ENCODE peak calls at places on chromosomes 11 and 22, in five cellular contexts. One of them, this sample, is unnamed.

GRCh38 chr11:133903875-133904817 is 52.6 kb downstream of the IGSF9B start:
- DNase-seq in activated naive CD4-positive, alpha-beta T cell treated with anti-CD3 and anti-CD28 coated beads for 36 hours: no peak
- DNase-seq in stimulated activated naive B cell treated with anti-CD40 and anti-IgM and Interleukin-4, amounts not matched to agents 10 μg/mL and 1 μg/mL and 100 μg/mL, for 72 hours: no peak
- DNase-seq in GM13976: no peak
- DNase-seq in kidney: no peak
- DNase-seq in this sample: no peak

GRCh38 chr11:104134760-104135159 is 29.2 kb downstream of the PDGFD start:
- DNase-seq in stimulated activated naive B cell treated with anti-CD40 and anti-IgM and Interleukin-4, amounts not matched to agents 10 μg/mL and 1 μg/mL and 100 μg/mL, for 72 hours: no peak
- DNase-seq in GM13976: no peak
- DNase-seq in activated naive CD4-positive, alpha-beta T cell treated with anti-CD3 and anti-CD28 coated beads for 36 hours: no peak
- DNase-seq in kidney: no peak
- DNase-seq in this sample: peak; percentile 15

GRCh38 chr11:7605544-7605943 is 67.8 kb downstream of the CYB5R2 start:
- DNase-seq in activated naive CD4-positive, alpha-beta T cell treated with anti-CD3 and anti-CD28 coated beads for 36 hours: no peak
- DNase-seq in kidney: no peak
- DNase-seq in GM13976: no peak
- DNase-seq in stimulated activated naive B cell treated with anti-CD40 and anti-IgM and Interleukin-4, amounts not matched to agents 10 μg/mL and 1 μg/mL and 100 μg/mL, for 72 hours: no peak
- DNase-seq in this sample: no peak

GRCh38 chr11:116379185-116379828 is 393.5 kb downstream of the BUD13 start:
- DNase-seq in GM13976: no peak
- DNase-seq in stimulated activated naive B cell treated with anti-CD40 and anti-IgM and Interleukin-4, amounts not matched to agents 10 μg/mL and 1 μg/mL and 100 μg/mL, for 72 hours: no peak
- DNase-seq in activated naive CD4-positive, alpha-beta T cell treated with anti-CD3 and anti-CD28 coated beads for 36 hours: peak; percentile 36
- DNase-seq in kidney: no peak
- DNase-seq in this sample: no peak

GRCh38 chr22:30730351-30730750 is 35.7 kb downstream of the OSBP2 start:
- DNase-seq in GM13976: no peak
- DNase-seq in stimulated activated naive B cell treated with anti-CD40 and anti-IgM and Interleukin-4, amounts not matched to agents 10 μg/mL and 1 μg/mL and 100 μg/mL, for 72 hours: no peak
- DNase-seq in kidney: no peak
- DNase-seq in activated naive CD4-positive, alpha-beta T cell treated with anti-CD3 and anti-CD28 coated beads for 36 hours: no peak
- DNase-seq in this sample: no peak

GRCh38 chr22:49181942-49182341 is 645.7 kb downstream of the BRD1 start:
- DNase-seq in GM13976: no peak
- DNase-seq in activated naive CD4-positive, alpha-beta T cell treated with anti-CD3 and anti-CD28 coated beads for 36 hours: no peak
- DNase-seq in kidney: peak; percentile 41
- DNase-seq in stimulated activated naive B cell treated with anti-CD40 and anti-IgM and Interleukin-4, amounts not matched to agents 10 μg/mL and 1 μg/mL and 100 μg/mL, for 72 hours: no peak
- DNase-seq in this sample: no peak

GRCh38 chr11:67662806-67663514 is 11.5 kb downstream of the ALDH3B2 start:
- DNase-seq in stimulated activated naive B cell treated with anti-CD40 and anti-IgM and Interleukin-4, amounts not matched to agents 10 μg/mL and 1 μg/mL and 100 μg/mL, for 72 hours: no peak
- DNase-seq in kidney: no peak
- DNase-seq in activated naive CD4-positive, alpha-beta T cell treated with anti-CD3 and anti-CD28 coated beads for 36 hours: no peak
- DNase-seq in GM13976: no peak
- DNase-seq in this sample: peak; percentile 69

GRCh38 chr11:72226701-72227100 is 2.1 kb downstream of the INPPL1 start:
- DNase-seq in activated naive CD4-positive, alpha-beta T cell treated with anti-CD3 and anti-CD28 coated beads for 36 hours: no peak
- DNase-seq in stimulated activated naive B cell treated with anti-CD40 and anti-IgM and Interleukin-4, amounts not matched to agents 10 μg/mL and 1 μg/mL and 100 μg/mL, for 72 hours: no peak
- DNase-seq in kidney: no peak
- DNase-seq in GM13976: no peak
- DNase-seq in this sample: no peak

GRCh38 chr11:1513326-1514296 is 27.0 kb upstream of the MOB2 start:
- DNase-seq in kidney: peak; percentile 44
- DNase-seq in GM13976: no peak
- DNase-seq in stimulated activated naive B cell treated with anti-CD40 and anti-IgM and Interleukin-4, amounts not matched to agents 10 μg/mL and 1 μg/mL and 100 μg/mL, for 72 hours: no peak
- DNase-seq in activated naive CD4-positive, alpha-beta T cell treated with anti-CD3 and anti-CD28 coated beads for 36 hours: no peak
- DNase-seq in this sample: peak; percentile 68

GRCh38 chr11:59186130-59186594 is 14.2 kb downstream of the DTX4 start:
- DNase-seq in activated naive CD4-positive, alpha-beta T cell treated with anti-CD3 and anti-CD28 coated beads for 36 hours: peak; percentile 60
- DNase-seq in kidney: no peak
- DNase-seq in GM13976: peak; percentile 80
- DNase-seq in stimulated activated naive B cell treated with anti-CD40 and anti-IgM and Interleukin-4, amounts not matched to agents 10 μg/mL and 1 μg/mL and 100 μg/mL, for 72 hours: no peak
- DNase-seq in this sample: peak; percentile 67

GRCh38 chr22:35322893-35323292 is 23.2 kb downstream of the TOM1 start:
- DNase-seq in kidney: no peak
- DNase-seq in GM13976: no peak
- DNase-seq in activated naive CD4-positive, alpha-beta T cell treated with anti-CD3 and anti-CD28 coated beads for 36 hours: no peak
- DNase-seq in stimulated activated naive B cell treated with anti-CD40 and anti-IgM and Interleukin-4, amounts not matched to agents 10 μg/mL and 1 μg/mL and 100 μg/mL, for 72 hours: no peak
- DNase-seq in this sample: peak; percentile 31

GRCh38 chr11:102640946-102641345 is 15.8 kb upstream of the MMP20 start:
- DNase-seq in activated naive CD4-positive, alpha-beta T cell treated with anti-CD3 and anti-CD28 coated beads for 36 hours: no peak
- DNase-seq in kidney: no peak
- DNase-seq in GM13976: no peak
- DNase-seq in stimulated activated naive B cell treated with anti-CD40 and anti-IgM and Interleukin-4, amounts not matched to agents 10 μg/mL and 1 μg/mL and 100 μg/mL, for 72 hours: no peak
- DNase-seq in this sample: peak; percentile 34

GRCh38 chr11:16512163-16512562 is 155.8 kb upstream of the SOX6 start:
- DNase-seq in kidney: no peak
- DNase-seq in stimulated activated naive B cell treated with anti-CD40 and anti-IgM and Interleukin-4, amounts not matched to agents 10 μg/mL and 1 μg/mL and 100 μg/mL, for 72 hours: no peak
- DNase-seq in GM13976: no peak
- DNase-seq in activated naive CD4-positive, alpha-beta T cell treated with anti-CD3 and anti-CD28 coated beads for 36 hours: no peak
- DNase-seq in this sample: no peak

GRCh38 chr11:111913997-111914396 is 1.5 kb downstream of the HSPB2 start:
- DNase-seq in stimulated activated naive B cell treated with anti-CD40 and anti-IgM and Interleukin-4, amounts not matched to agents 10 μg/mL and 1 μg/mL and 100 μg/mL, for 72 hours: no peak
- DNase-seq in activated naive CD4-positive, alpha-beta T cell treated with anti-CD3 and anti-CD28 coated beads for 36 hours: no peak
- DNase-seq in kidney: peak; percentile 84
- DNase-seq in GM13976: no peak
- DNase-seq in this sample: peak; percentile 90

GRCh38 chr11:131982154-131982553 is 611.7 kb downstream of the NTM start:
- DNase-seq in stimulated activated naive B cell treated with anti-CD40 and anti-IgM and Interleukin-4, amounts not matched to agents 10 μg/mL and 1 μg/mL and 100 μg/mL, for 72 hours: no peak
- DNase-seq in GM13976: no peak
- DNase-seq in kidney: no peak
- DNase-seq in activated naive CD4-positive, alpha-beta T cell treated with anti-CD3 and anti-CD28 coated beads for 36 hours: no peak
- DNase-seq in this sample: no peak

GRCh38 chr11:1053121-1053901 is 16.8 kb upstream of the MUC6 start:
- DNase-seq in stimulated activated naive B cell treated with anti-CD40 and anti-IgM and Interleukin-4, amounts not matched to agents 10 μg/mL and 1 μg/mL and 100 μg/mL, for 72 hours: no peak
- DNase-seq in kidney: peak; percentile 72
- DNase-seq in activated naive CD4-positive, alpha-beta T cell treated with anti-CD3 and anti-CD28 coated beads for 36 hours: no peak
- DNase-seq in GM13976: no peak
- DNase-seq in this sample: peak; percentile 87

GRCh38 chr11:117826360-117826635 is 1.8 kb upstream of the FXYD2 start:
- DNase-seq in GM13976: no peak
- DNase-seq in stimulated activated naive B cell treated with anti-CD40 and anti-IgM and Interleukin-4, amounts not matched to agents 10 μg/mL and 1 μg/mL and 100 μg/mL, for 72 hours: no peak
- DNase-seq in kidney: peak; percentile 32
- DNase-seq in activated naive CD4-positive, alpha-beta T cell treated with anti-CD3 and anti-CD28 coated beads for 36 hours: no peak
- DNase-seq in this sample: peak; percentile 65

GRCh38 chr11:65392186-65392829 is 5.9 kb downstream of the FRMD8 start:
- DNase-seq in stimulated activated naive B cell treated with anti-CD40 and anti-IgM and Interleukin-4, amounts not matched to agents 10 μg/mL and 1 μg/mL and 100 μg/mL, for 72 hours: no peak
- DNase-seq in GM13976: peak; percentile 21
- DNase-seq in kidney: no peak
- DNase-seq in activated naive CD4-positive, alpha-beta T cell treated with anti-CD3 and anti-CD28 coated beads for 36 hours: no peak
- DNase-seq in this sample: peak; percentile 22

GRCh38 chr11:418343-419247 is 3.8 kb upstream of the SIGIRR start:
- DNase-seq in stimulated activated naive B cell treated with anti-CD40 and anti-IgM and Interleukin-4, amounts not matched to agents 10 μg/mL and 1 μg/mL and 100 μg/mL, for 72 hours: no peak
- DNase-seq in kidney: no peak
- DNase-seq in GM13976: no peak
- DNase-seq in activated naive CD4-positive, alpha-beta T cell treated with anti-CD3 and anti-CD28 coated beads for 36 hours: no peak
- DNase-seq in this sample: no peak

GRCh38 chr22:45208993-45209838 is 31.5 kb downstream of the KIAA0930 start:
- DNase-seq in stimulated activated naive B cell treated with anti-CD40 and anti-IgM and Interleukin-4, amounts not matched to agents 10 μg/mL and 1 μg/mL and 100 μg/mL, for 72 hours: no peak
- DNase-seq in activated naive CD4-positive, alpha-beta T cell treated with anti-CD3 and anti-CD28 coated beads for 36 hours: peak; percentile 46
- DNase-seq in kidney: peak; percentile 66
- DNase-seq in GM13976: no peak
- DNase-seq in this sample: peak; percentile 96

GRCh38 chr11:124870430-124870829 is 5.2 kb downstream of the ROBO3 start:
- DNase-seq in GM13976: no peak
- DNase-seq in activated naive CD4-positive, alpha-beta T cell treated with anti-CD3 and anti-CD28 coated beads for 36 hours: no peak
- DNase-seq in stimulated activated naive B cell treated with anti-CD40 and anti-IgM and Interleukin-4, amounts not matched to agents 10 μg/mL and 1 μg/mL and 100 μg/mL, for 72 hours: no peak
- DNase-seq in kidney: peak; percentile 42
- DNase-seq in this sample: no peak

GRCh38 chr11:27563201-27563600 is 56.6 kb upstream of the LIN7C start:
- DNase-seq in activated naive CD4-positive, alpha-beta T cell treated with anti-CD3 and anti-CD28 coated beads for 36 hours: no peak
- DNase-seq in stimulated activated naive B cell treated with anti-CD40 and anti-IgM and Interleukin-4, amounts not matched to agents 10 μg/mL and 1 μg/mL and 100 μg/mL, for 72 hours: no peak
- DNase-seq in kidney: no peak
- DNase-seq in GM13976: no peak
- DNase-seq in this sample: peak; percentile 75

GRCh38 chr11:118790357-118791014 is 478 bp downstream of the DDX6 start:
- DNase-seq in stimulated activated naive B cell treated with anti-CD40 and anti-IgM and Interleukin-4, amounts not matched to agents 10 μg/mL and 1 μg/mL and 100 μg/mL, for 72 hours: peak; percentile 41
- DNase-seq in GM13976: peak; percentile 62
- DNase-seq in kidney: peak; percentile 91
- DNase-seq in activated naive CD4-positive, alpha-beta T cell treated with anti-CD3 and anti-CD28 coated beads for 36 hours: peak; percentile 73
- DNase-seq in this sample: peak; percentile 72

GRCh38 chr22:26556904-26557303 is 33.0 kb downstream of the TPST2 start:
- DNase-seq in activated naive CD4-positive, alpha-beta T cell treated with anti-CD3 and anti-CD28 coated beads for 36 hours: no peak
- DNase-seq in stimulated activated naive B cell treated with anti-CD40 and anti-IgM and Interleukin-4, amounts not matched to agents 10 μg/mL and 1 μg/mL and 100 μg/mL, for 72 hours: no peak
- DNase-seq in GM13976: no peak
- DNase-seq in kidney: no peak
- DNase-seq in this sample: no peak

GRCh38 chr22:31742115-31742514 is 7.8 kb downstream of the PRR14L start:
- DNase-seq in kidney: no peak
- DNase-seq in activated naive CD4-positive, alpha-beta T cell treated with anti-CD3 and anti-CD28 coated beads for 36 hours: no peak
- DNase-seq in stimulated activated naive B cell treated with anti-CD40 and anti-IgM and Interleukin-4, amounts not matched to agents 10 μg/mL and 1 μg/mL and 100 μg/mL, for 72 hours: no peak
- DNase-seq in GM13976: no peak
- DNase-seq in this sample: peak; percentile 85

GRCh38 chr11:7686761-7687160 is 13.5 kb upstream of the CYB5R2 start:
- DNase-seq in activated naive CD4-positive, alpha-beta T cell treated with anti-CD3 and anti-CD28 coated beads for 36 hours: no peak
- DNase-seq in kidney: no peak
- DNase-seq in stimulated activated naive B cell treated with anti-CD40 and anti-IgM and Interleukin-4, amounts not matched to agents 10 μg/mL and 1 μg/mL and 100 μg/mL, for 72 hours: no peak
- DNase-seq in GM13976: no peak
- DNase-seq in this sample: no peak

GRCh38 chr22:48318173-48318572 is 1509.5 kb downstream of the BRD1 start:
- DNase-seq in kidney: peak; percentile 34
- DNase-seq in activated naive CD4-positive, alpha-beta T cell treated with anti-CD3 and anti-CD28 coated beads for 36 hours: no peak
- DNase-seq in stimulated activated naive B cell treated with anti-CD40 and anti-IgM and Interleukin-4, amounts not matched to agents 10 μg/mL and 1 μg/mL and 100 μg/mL, for 72 hours: no peak
- DNase-seq in GM13976: no peak
- DNase-seq in this sample: no peak

GRCh38 chr11:116927163-116927772 is 89.8 kb upstream of the APOA1 start:
- DNase-seq in GM13976: no peak
- DNase-seq in stimulated activated naive B cell treated with anti-CD40 and anti-IgM and Interleukin-4, amounts not matched to agents 10 μg/mL and 1 μg/mL and 100 μg/mL, for 72 hours: peak; percentile 39
- DNase-seq in kidney: no peak
- DNase-seq in activated naive CD4-positive, alpha-beta T cell treated with anti-CD3 and anti-CD28 coated beads for 36 hours: peak; percentile 73
- DNase-seq in this sample: no peak

GRCh38 chr11:128428876-128429416 is 158.4 kb downstream of the ETS1 start:
- DNase-seq in stimulated activated naive B cell treated with anti-CD40 and anti-IgM and Interleukin-4, amounts not matched to agents 10 μg/mL and 1 μg/mL and 100 μg/mL, for 72 hours: no peak
- DNase-seq in kidney: no peak
- DNase-seq in GM13976: no peak
- DNase-seq in activated naive CD4-positive, alpha-beta T cell treated with anti-CD3 and anti-CD28 coated beads for 36 hours: no peak
- DNase-seq in this sample: peak; percentile 49

GRCh38 chr11:72240461-72241289 is 3.3 kb downstream of the PHOX2A start:
- DNase-seq in GM13976: peak; percentile 70
- DNase-seq in activated naive CD4-positive, alpha-beta T cell treated with anti-CD3 and anti-CD28 coated beads for 36 hours: no peak
- DNase-seq in stimulated activated naive B cell treated with anti-CD40 and anti-IgM and Interleukin-4, amounts not matched to agents 10 μg/mL and 1 μg/mL and 100 μg/mL, for 72 hours: no peak
- DNase-seq in kidney: no peak
- DNase-seq in this sample: peak; percentile 94

GRCh38 chr11:132064987-132065620 is 694.7 kb downstream of the NTM start:
- DNase-seq in kidney: no peak
- DNase-seq in GM13976: no peak
- DNase-seq in activated naive CD4-positive, alpha-beta T cell treated with anti-CD3 and anti-CD28 coated beads for 36 hours: no peak
- DNase-seq in stimulated activated naive B cell treated with anti-CD40 and anti-IgM and Interleukin-4, amounts not matched to agents 10 μg/mL and 1 μg/mL and 100 μg/mL, for 72 hours: no peak
- DNase-seq in this sample: peak; percentile 52

GRCh38 chr11:129910360-129910759 is 15.0 kb upstream of the NFRKB start:
- DNase-seq in activated naive CD4-positive, alpha-beta T cell treated with anti-CD3 and anti-CD28 coated beads for 36 hours: no peak
- DNase-seq in stimulated activated naive B cell treated with anti-CD40 and anti-IgM and Interleukin-4, amounts not matched to agents 10 μg/mL and 1 μg/mL and 100 μg/mL, for 72 hours: no peak
- DNase-seq in kidney: no peak
- DNase-seq in GM13976: no peak
- DNase-seq in this sample: no peak

GRCh38 chr11:69234740-69235710 is 58.9 kb upstream of the MYEOV start:
- DNase-seq in kidney: peak; percentile 35
- DNase-seq in GM13976: no peak
- DNase-seq in activated naive CD4-positive, alpha-beta T cell treated with anti-CD3 and anti-CD28 coated beads for 36 hours: no peak
- DNase-seq in stimulated activated naive B cell treated with anti-CD40 and anti-IgM and Interleukin-4, amounts not matched to agents 10 μg/mL and 1 μg/mL and 100 μg/mL, for 72 hours: no peak
- DNase-seq in this sample: no peak

GRCh38 chr11:66467756-66468155 is 1.1 kb downstream of the PELI3 start:
- DNase-seq in stimulated activated naive B cell treated with anti-CD40 and anti-IgM and Interleukin-4, amounts not matched to agents 10 μg/mL and 1 μg/mL and 100 μg/mL, for 72 hours: peak; percentile 37
- DNase-seq in kidney: peak; percentile 75
- DNase-seq in GM13976: no peak
- DNase-seq in activated naive CD4-positive, alpha-beta T cell treated with anti-CD3 and anti-CD28 coated beads for 36 hours: peak; percentile 49
- DNase-seq in this sample: peak; percentile 80

GRCh38 chr11:96215094-96215782 is 127.8 kb downstream of the MAML2 start:
- DNase-seq in kidney: peak; percentile 75
- DNase-seq in activated naive CD4-positive, alpha-beta T cell treated with anti-CD3 and anti-CD28 coated beads for 36 hours: peak; percentile 51
- DNase-seq in GM13976: peak; percentile 42
- DNase-seq in stimulated activated naive B cell treated with anti-CD40 and anti-IgM and Interleukin-4, amounts not matched to agents 10 μg/mL and 1 μg/mL and 100 μg/mL, for 72 hours: peak; percentile 39
- DNase-seq in this sample: peak; percentile 77

GRCh38 chr11:8333431-8334401 is 70.0 kb upstream of the LMO1 start:
- DNase-seq in kidney: no peak
- DNase-seq in stimulated activated naive B cell treated with anti-CD40 and anti-IgM and Interleukin-4, amounts not matched to agents 10 μg/mL and 1 μg/mL and 100 μg/mL, for 72 hours: no peak
- DNase-seq in activated naive CD4-positive, alpha-beta T cell treated with anti-CD3 and anti-CD28 coated beads for 36 hours: no peak
- DNase-seq in GM13976: no peak
- DNase-seq in this sample: peak; percentile 90

GRCh38 chr11:100640071-100640470 is 47.0 kb upstream of the ARHGAP42 start:
- DNase-seq in activated naive CD4-positive, alpha-beta T cell treated with anti-CD3 and anti-CD28 coated beads for 36 hours: no peak
- DNase-seq in stimulated activated naive B cell treated with anti-CD40 and anti-IgM and Interleukin-4, amounts not matched to agents 10 μg/mL and 1 μg/mL and 100 μg/mL, for 72 hours: no peak
- DNase-seq in GM13976: no peak
- DNase-seq in kidney: no peak
- DNase-seq in this sample: no peak

GRCh38 chr22:43483266-43483665 is 71.5 kb downstream of the MPPED1 start:
- DNase-seq in stimulated activated naive B cell treated with anti-CD40 and anti-IgM and Interleukin-4, amounts not matched to agents 10 μg/mL and 1 μg/mL and 100 μg/mL, for 72 hours: no peak
- DNase-seq in kidney: peak; percentile 56
- DNase-seq in activated naive CD4-positive, alpha-beta T cell treated with anti-CD3 and anti-CD28 coated beads for 36 hours: no peak
- DNase-seq in GM13976: no peak
- DNase-seq in this sample: no peak